ENCODE peak calls at places on chromosomes 3 and 15, in seven cellular contexts. P, C, R, U, Z, B and E are unnamed samples.

GRCh38 chr3:188578579-188579363 is 424.8 kb downstream of the LPP start:
- DNase-seq in P (no peak), C (peak; percentile 36), R (no peak), U (no peak), Z (peak; percentile 86), B (peak; percentile 34), E (peak; percentile 30)

GRCh38 chr3:183800221-183800863 is 25.0 kb downstream of the MAP6D1 start:
- DNase-seq in P (no peak), C (no peak), R (no peak), U (peak; percentile 61), Z (no peak), B (no peak), E (no peak)

GRCh38 chr3:67077656-67078055 is 79.5 kb downstream of the KBTBD8 start:
- DNase-seq in P (no peak), C (no peak), R (no peak), U (no peak), Z (no peak), B (no peak), E (no peak)

GRCh38 chr3:64748244-64748894 is 60.6 kb upstream of the ADAMTS9 start:
- DNase-seq in P (no peak), C (no peak), R (no peak), U (no peak), Z (peak; percentile 8), B (no peak), E (no peak)

GRCh38 chr15:75397494-75397893 is 29.1 kb upstream of the MAN2C1 start:
- DNase-seq in P (no peak), C (no peak), R (no peak), U (no peak), Z (peak; percentile 3), B (no peak), E (no peak)

GRCh38 chr15:74781673-74782595 is at the start of gene CSK:
- DNase-seq in P (peak; percentile 84), C (no peak), R (no peak), U (peak; percentile 45), Z (peak; percentile 33), B (peak; percentile 87), E (peak; percentile 62)

GRCh38 chr3:111392911-111393351 is 149.1 kb upstream of the CD96 start:
- DNase-seq in P (no peak), C (peak; percentile 36), R (peak; percentile 95), U (no peak), Z (peak; percentile 8), B (no peak), E (no peak)

GRCh38 chr15:99115300-99116215 is 10.7 kb downstream of the SYNM start:
- DNase-seq in P (no peak), C (no peak), R (no peak), U (no peak), Z (no peak), B (no peak), E (no peak)

GRCh38 chr3:186217820-186218164 is 108.9 kb upstream of the ETV5 start:
- DNase-seq in P (no peak), C (peak; percentile 87), R (no peak), U (no peak), Z (no peak), B (no peak), E (no peak)

GRCh38 chr3:146130881-146131371 is 30.1 kb downstream of the PLOD2 start:
- DNase-seq in P (no peak), C (peak; percentile 78), R (no peak), U (no peak), Z (peak; percentile 61), B (no peak), E (no peak)

GRCh38 chr3:65493371-65493882 is 545.3 kb downstream of the MAGI1 start:
- DNase-seq in P (no peak), C (no peak), R (no peak), U (no peak), Z (no peak), B (no peak), E (no peak)

GRCh38 chr3:25471081-25471768 is 43.2 kb downstream of the RARB start:
- DNase-seq in P (no peak), C (no peak), R (no peak), U (no peak), Z (no peak), B (no peak), E (no peak)

GRCh38 chr3:155069729-155070128 is 10.4 kb upstream of the MME start:
- DNase-seq in P (no peak), C (peak; percentile 88), R (no peak), U (no peak), Z (peak; percentile 52), B (no peak), E (no peak)

GRCh38 chr15:32849769-32850668 is 132.2 kb downstream of the GREM1 start:
- DNase-seq in P (no peak), C (peak; percentile 84), R (peak; percentile 61), U (no peak), Z (peak; percentile 92), B (no peak), E (no peak)

GRCh38 chr15:101641894-101642293 is 10.3 kb downstream of the TM2D3 start:
- DNase-seq in P (no peak), C (no peak), R (no peak), U (no peak), Z (no peak), B (no peak), E (no peak)

GRCh38 chr15:63892794-63893441 is 59.2 kb upstream of the HERC1 start:
- DNase-seq in P (no peak), C (no peak), R (no peak), U (no peak), Z (no peak), B (no peak), E (no peak)

GRCh38 chr3:149462653-149463052 is 11.8 kb upstream of the TM4SF4 start:
- DNase-seq in P (no peak), C (peak; percentile 67), R (no peak), U (no peak), Z (no peak), B (no peak), E (no peak)

GRCh38 chr3:4730734-4731133 is 237.6 kb downstream of the ITPR1 start:
- DNase-seq in P (no peak), C (no peak), R (no peak), U (no peak), Z (peak; percentile 70), B (peak; percentile 34), E (no peak)

GRCh38 chr15:69979269-69979668 is 118.4 kb downstream of the TLE3 start:
- DNase-seq in P (no peak), C (peak; percentile 67), R (no peak), U (no peak), Z (no peak), B (no peak), E (no peak)